ENCODE peak calls at places on chromosome 6, in four cellular contexts. N, A, C and R are unnamed samples.

GRCh38 chr6:1596088-1596852 is 13.4 kb upstream of the FOXC1 start:
- DNase-seq in N (peak), A (no peak), C (peak), R (peak)

GRCh38 chr6:159415540-159415939 is 246.3 kb downstream of the FNDC1 start:
- DNase-seq in N (no peak), A (no peak), C (no peak), R (no peak)

GRCh38 chr6:12265795-12266194 is 24.4 kb upstream of the EDN1 start:
- DNase-seq in N (no peak), A (no peak), C (no peak), R (no peak)

GRCh38 chr6:7541175-7542064 is at the start of gene DSP:
- DNase-seq in N (peak), A (no peak), C (peak), R (peak)

GRCh38 chr6:45416700-45417099 is 39.0 kb upstream of the SUPT3H start:
- DNase-seq in N (no peak), A (no peak), C (no peak), R (no peak)

GRCh38 chr6:11085758-11086435 is 7.7 kb upstream of the SMIM13 start:
- DNase-seq in N (no peak), A (peak), C (no peak), R (no peak)

GRCh38 chr6:112149236-112149635 is 61.8 kb downstream of the FAM229B start:
- DNase-seq in N (no peak), A (no peak), C (no peak), R (no peak)

GRCh38 chr6:44967481-44967880 is 360.6 kb upstream of the RUNX2 start:
- DNase-seq in N (no peak), A (no peak), C (no peak), R (no peak)

GRCh38 chr6:160871320-160871719 is 120.2 kb upstream of the MAP3K4 start:
- DNase-seq in N (no peak), A (no peak), C (no peak), R (no peak)

GRCh38 chr6:116476021-116476678 is 15.0 kb downstream of the CALHM6 start:
- DNase-seq in N (no peak), A (no peak), C (no peak), R (no peak)

GRCh38 chr6:132390451-132390850 is 10.8 kb downstream of the MOXD1 start:
- DNase-seq in N (no peak), A (no peak), C (no peak), R (no peak)

GRCh38 chr6:95690328-95690727 is 113.0 kb downstream of the MANEA start:
- DNase-seq in N (no peak), A (no peak), C (no peak), R (no peak)

GRCh38 chr6:104526383-104526782 is 333.3 kb downstream of the HACE1 start:
- DNase-seq in N (peak), A (no peak), C (no peak), R (no peak)

GRCh38 chr6:134534708-134535149 is 216.8 kb upstream of the SGK1 start:
- DNase-seq in N (no peak), A (no peak), C (no peak), R (no peak)

GRCh38 chr6:112439416-112439815 is 92.3 kb downstream of the RFPL4B start:
- DNase-seq in N (no peak), A (no peak), C (no peak), R (no peak)

GRCh38 chr6:8108031-8108660 is 5.8 kb upstream of the EEF1E1 start:
- DNase-seq in N (peak), A (peak), C (no peak), R (no peak)

GRCh38 chr6:114258376-114258775 is 84.4 kb downstream of the HS3ST5 start:
- DNase-seq in N (no peak), A (no peak), C (no peak), R (no peak)

GRCh38 chr6:134052776-134053120 is 324 bp upstream of the SLC2A12 start:
- DNase-seq in N (no peak), A (no peak), C (no peak), R (no peak)

GRCh38 chr6:57247603-57248002 is 25.5 kb upstream of the RAB23 start:
- DNase-seq in N (no peak), A (no peak), C (no peak), R (no peak)

DNA sequence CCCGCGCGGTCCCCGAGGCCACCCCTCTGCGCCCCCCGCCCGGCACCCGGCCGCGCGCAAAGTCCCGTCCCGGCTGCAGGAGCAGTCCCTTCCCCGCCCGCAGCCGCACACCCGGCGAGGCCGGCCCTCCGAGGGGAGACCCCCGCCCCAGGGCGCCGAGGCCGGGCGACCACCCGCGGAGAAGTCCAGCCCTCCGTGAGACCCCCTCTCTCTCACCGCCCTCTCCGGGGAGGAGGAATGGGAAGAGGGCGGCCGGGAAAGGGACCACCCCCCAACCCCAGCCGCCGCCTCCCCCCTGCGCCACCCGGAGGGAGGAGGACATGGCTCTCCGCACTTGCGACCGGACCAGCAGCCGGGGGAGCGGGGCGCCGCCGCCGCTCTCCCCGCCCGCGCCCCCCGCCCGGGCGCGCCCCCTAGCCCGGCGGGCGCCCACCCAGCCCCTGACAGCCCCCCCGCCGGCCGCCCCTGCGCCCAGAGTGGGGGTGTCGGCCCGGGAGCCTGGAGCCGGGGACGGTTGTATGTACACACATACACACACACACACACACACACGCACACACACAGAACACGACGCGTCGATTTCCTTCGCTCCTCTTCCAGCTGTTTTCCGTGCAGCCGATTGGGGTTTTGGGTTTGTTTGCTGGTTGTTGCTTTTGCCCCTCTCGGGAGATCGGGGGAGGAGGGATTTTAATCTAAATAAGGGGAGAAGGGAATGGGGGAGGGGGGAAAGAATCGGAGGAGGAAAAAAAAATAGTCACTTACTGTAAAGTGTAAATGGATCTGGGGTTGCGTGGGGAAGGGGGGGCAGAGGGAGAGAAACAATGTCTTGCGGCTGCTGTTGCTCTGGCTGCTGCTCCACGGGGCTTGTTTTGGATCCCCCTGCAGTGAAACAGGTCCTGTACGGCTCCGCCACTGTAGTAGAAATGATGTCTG is at the start of gene ATXN1:
- DNase-seq in N (peak), A (no peak), C (peak), R (peak)
- TF ChIP-seq CTCF in N (no peak), A (no peak), C (no peak), R (no peak)

DNA sequence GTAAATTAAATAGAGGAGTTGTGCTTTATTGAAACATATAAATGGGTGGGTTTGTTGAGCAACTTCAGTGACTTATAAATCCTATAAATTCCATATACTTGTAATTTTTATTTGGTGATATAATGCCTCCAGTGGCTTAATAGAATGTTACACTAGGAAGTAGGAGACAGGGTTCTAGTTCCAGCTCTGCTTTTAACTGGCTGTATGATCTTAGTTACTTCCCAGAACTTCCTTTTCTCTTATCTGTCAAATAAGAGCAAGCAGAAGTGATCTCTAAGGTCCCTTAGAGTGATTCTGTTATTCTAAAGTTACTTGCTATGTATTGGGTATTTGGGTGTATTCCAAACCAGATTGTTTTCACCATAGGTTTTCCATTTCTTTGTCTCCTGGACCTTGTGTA is 10.2 kb downstream of the ZSCAN23 start:
- DNase-seq in N (no peak), A (no peak), C (no peak), R (no peak)
- TF ChIP-seq CTCF in N (no peak), A (no peak), C (no peak), R (no peak)

GRCh38 chr6:43286995-43287716 is 10.9 kb upstream of the SLC22A7 start:
- DNase-seq in N (no peak), A (no peak), C (no peak), R (no peak)
- TF ChIP-seq CTCF in N (peak), A (peak), C (no peak), R (no peak)

DNA sequence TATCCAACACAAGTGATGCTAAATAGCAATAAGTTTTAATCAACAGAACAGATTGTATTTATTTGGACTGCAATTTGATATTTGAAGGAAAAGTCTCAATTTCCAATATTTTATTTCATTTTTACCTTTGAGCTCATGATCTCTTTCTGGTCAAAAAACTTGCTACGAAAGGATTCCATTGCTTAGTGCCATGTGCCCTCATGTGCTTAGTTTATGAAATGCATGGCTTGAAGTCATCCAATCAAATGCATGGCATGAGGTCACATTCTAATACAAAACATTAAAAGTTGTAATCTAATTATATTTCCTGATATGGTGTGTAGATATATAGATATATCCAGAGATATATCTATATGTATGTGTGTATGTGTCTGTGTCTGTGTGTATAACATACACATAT is 321.2 kb upstream of the ADGRB3 start:
- DNase-seq in N (no peak), A (peak), C (no peak), R (no peak)
- TF ChIP-seq CTCF in N (peak), A (peak), C (no peak), R (no peak)

DNA sequence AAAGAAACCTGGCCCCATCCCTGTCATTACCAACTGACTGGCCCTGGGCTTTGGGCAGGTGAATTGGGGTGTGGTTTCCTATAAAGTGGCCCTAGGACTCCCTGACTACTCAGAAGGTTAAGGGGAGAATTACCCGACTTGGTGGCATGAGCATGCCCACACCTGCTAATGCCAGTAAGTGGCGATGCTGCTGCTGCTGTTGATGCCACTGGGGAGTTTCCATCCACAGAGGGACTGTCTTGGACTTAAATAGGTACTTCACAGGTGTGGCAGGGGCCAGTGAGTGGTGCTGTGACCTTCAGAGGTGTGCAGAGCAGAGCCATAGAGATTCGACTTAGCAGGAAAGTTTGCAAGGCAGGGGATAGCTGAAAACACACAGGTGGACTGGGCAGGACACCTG is 32.6 kb upstream of the MDFI start:
- DNase-seq in N (no peak), A (no peak), C (no peak), R (no peak)
- TF ChIP-seq CTCF in N (no peak), A (no peak), C (no peak), R (no peak)

GRCh38 chr6:20875369-20875963 is 341.2 kb downstream of the CDKAL1 start:
- DNase-seq in N (peak), A (peak), C (peak), R (peak)
- TF ChIP-seq CTCF in N (peak), A (peak), C (no peak), R (peak)

GRCh38 chr6:73309784-73310502 is 44.1 kb downstream of the DPPA5 start:
- DNase-seq in N (peak), A (no peak), C (peak), R (peak)
- TF ChIP-seq CTCF in N (peak), A (peak), C (no peak), R (no peak)

GRCh38 chr6:74579794-74580193 is 626.1 kb downstream of the COL12A1 start:
- DNase-seq in N (no peak), A (no peak), C (no peak), R (no peak)
- TF ChIP-seq CTCF in N (no peak), A (no peak), C (no peak), R (no peak)

DNA sequence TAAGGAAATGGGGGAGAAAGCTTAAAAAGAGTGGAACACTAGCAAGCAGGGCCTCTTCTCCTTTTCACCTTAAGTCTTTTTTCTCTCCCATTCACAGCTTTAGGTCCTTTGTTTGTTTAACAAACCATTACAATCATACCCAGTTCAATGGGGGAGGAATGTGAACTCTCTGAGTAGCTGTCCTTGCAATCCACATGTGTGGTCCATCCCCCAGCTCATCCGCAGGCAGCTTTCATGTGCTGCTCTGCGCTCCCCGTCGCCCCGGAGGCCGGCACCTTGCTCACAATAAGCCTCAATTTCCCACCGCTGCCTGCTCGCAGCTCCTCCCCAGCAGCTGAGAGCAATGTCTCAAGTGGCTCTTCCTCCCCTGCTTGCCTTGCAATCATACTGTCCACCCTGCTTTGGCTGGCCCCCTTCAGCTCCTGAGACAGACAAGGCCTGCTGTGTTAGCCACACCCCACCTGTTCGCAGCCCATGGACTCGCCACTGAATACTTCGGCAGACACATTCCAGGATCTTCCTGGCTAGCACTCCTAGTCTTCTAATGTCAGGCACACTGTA is 49.1 kb downstream of the PLAGL1 start:
- DNase-seq in N (no peak), A (no peak), C (no peak), R (no peak)
- TF ChIP-seq CTCF in N (no peak), A (no peak), C (no peak), R (no peak)

GRCh38 chr6:139374357-139375238 is at the start of gene CITED2:
- DNase-seq in N (peak), A (peak), C (peak), R (peak)
- TF ChIP-seq CTCF in N (peak), A (no peak), C (peak), R (no peak)